ENCODE peak calls at places on chromosome 10, in seven cellular contexts. A, C, Q, N, D, U and Z are unnamed samples.

GRCh38 chr10:95288273-95288672 is 2.5 kb downstream of the PDLIM1 start:
- DNase-seq in A (no peak), C (no peak), Q (no peak), N (no peak), D (no peak), U (no peak), Z (peak)

GRCh38 chr10:112883853-112884502 is 66.1 kb upstream of the TCF7L2 start:
- DNase-seq in A (no peak), C (no peak), Q (no peak), N (no peak), D (no peak), U (no peak), Z (no peak)

GRCh38 chr10:78338717-78339116 is 305.1 kb downstream of the RPS24 start:
- DNase-seq in A (no peak), C (no peak), Q (no peak), N (no peak), D (no peak), U (peak), Z (no peak)

GRCh38 chr10:68666280-68666760 is 54.7 kb upstream of the CCAR1 start:
- DNase-seq in A (no peak), C (no peak), Q (no peak), N (peak), D (peak), U (no peak), Z (no peak)

GRCh38 chr10:72637398-72637857 is 11.5 kb upstream of the MICU1 start:
- DNase-seq in A (no peak), C (no peak), Q (peak), N (peak), D (peak), U (peak), Z (no peak)

GRCh38 chr10:49465717-49466116 is 69.8 kb upstream of the DRGX start:
- DNase-seq in A (no peak), C (no peak), Q (no peak), N (no peak), D (no peak), U (no peak), Z (no peak)

GRCh38 chr10:124336186-124336585 is 82.5 kb downstream of the OAT start:
- DNase-seq in A (no peak), C (no peak), Q (no peak), N (peak), D (no peak), U (no peak), Z (no peak)

GRCh38 chr10:22219308-22219707 is 1.5 kb upstream of the EBLN1 start:
- DNase-seq in A (no peak), C (no peak), Q (no peak), N (no peak), D (peak), U (no peak), Z (no peak)

GRCh38 chr10:88879754-88880286 is at the start of gene STAMBPL1:
- DNase-seq in A (peak), C (peak), Q (peak), N (no peak), D (peak), U (no peak), Z (peak)

GRCh38 chr10:13201132-13201531 is 33.0 kb downstream of the UCMA start:
- DNase-seq in A (no peak), C (no peak), Q (no peak), N (peak), D (peak), U (no peak), Z (no peak)

GRCh38 chr10:45261946-45262345 is 53.5 kb downstream of the OR13A1 start:
- DNase-seq in A (no peak), C (no peak), Q (no peak), N (no peak), D (no peak), U (no peak), Z (no peak)

GRCh38 chr10:101358706-101359300 is 4.8 kb downstream of the BTRC start:
- DNase-seq in A (no peak), C (no peak), Q (no peak), N (no peak), D (peak), U (no peak), Z (no peak)

GRCh38 chr10:14583252-14583651 is 191.4 kb downstream of the FAM107B start:
- DNase-seq in A (no peak), C (peak), Q (no peak), N (no peak), D (no peak), U (no peak), Z (no peak)

GRCh38 chr10:95242581-95243317 is 48.1 kb downstream of the PDLIM1 start:
- DNase-seq in A (no peak), C (no peak), Q (no peak), N (peak), D (peak), U (no peak), Z (peak)

GRCh38 chr10:129883029-129883428 is 81.0 kb downstream of the EBF3 start:
- DNase-seq in A (no peak), C (no peak), Q (no peak), N (no peak), D (no peak), U (no peak), Z (no peak)

GRCh38 chr10:95406651-95407280 is 116.0 kb upstream of the PDLIM1 start:
- DNase-seq in A (no peak), C (no peak), Q (no peak), N (no peak), D (peak), U (no peak), Z (no peak)

GRCh38 chr10:114996542-114996941 is 58.5 kb downstream of the TRUB1 start:
- DNase-seq in A (no peak), C (no peak), Q (no peak), N (peak), D (peak), U (no peak), Z (no peak)

GRCh38 chr10:6595499-6595898 is 15.4 kb upstream of the PRKCQ start:
- DNase-seq in A (no peak), C (no peak), Q (no peak), N (no peak), D (no peak), U (no peak), Z (no peak)

GRCh38 chr10:92691591-92692084 is 1.9 kb downstream of the HHEX start:
- DNase-seq in A (no peak), C (peak), Q (peak), N (no peak), D (no peak), U (peak), Z (no peak)

GRCh38 chr10:98259606-98260319 is 8.2 kb downstream of the LOXL4 start:
- DNase-seq in A (no peak), C (no peak), Q (no peak), N (no peak), D (peak), U (peak), Z (no peak)

GRCh38 chr10:35274511-35275060 is 61.7 kb upstream of the CCNY start:
- DNase-seq in A (no peak), C (no peak), Q (no peak), N (no peak), D (no peak), U (no peak), Z (no peak)

GRCh38 chr10:100006241-100006886 is 3.4 kb downstream of the DNMBP start:
- DNase-seq in A (no peak), C (no peak), Q (no peak), N (peak), D (peak), U (peak), Z (no peak)

GRCh38 chr10:26969145-26969926 is 108.6 kb upstream of the ABI1 start:
- DNase-seq in A (no peak), C (no peak), Q (no peak), N (no peak), D (no peak), U (no peak), Z (no peak)

GRCh38 chr10:76082956-76083355 is 651.5 kb downstream of the LRMDA start:
- DNase-seq in A (no peak), C (no peak), Q (no peak), N (no peak), D (peak), U (no peak), Z (no peak)